ENCODE peak calls at places on chromosomes 4 and X, in eight cellular contexts. C, K, R, N, E, H, B and A are unnamed samples.

GRCh38 chr4:69860007-69860406 is at the start of gene SULT1E1:
- DNase-seq in B (peak), K (no peak), C (peak), N (peak), E (no peak), H (no peak), R (no peak), A (no peak)

GRCh38 chr4:183356173-183356825 is 34.1 kb upstream of the CLDN24 start:
- DNase-seq in K (no peak), E (no peak), R (no peak), B (no peak), N (no peak), C (no peak), H (no peak), A (no peak)

GRCh38 chr4:71468086-71468485 is 129.3 kb downstream of the SLC4A4 start:
- DNase-seq in C (peak), B (no peak), H (no peak), K (no peak), R (no peak), E (no peak), N (no peak), A (no peak)

GRCh38 chrX:68433155-68433980 is at the start of gene OPHN1:
- DNase-seq in N (peak), R (peak), K (peak), H (peak), E (peak), C (peak), B (no peak), A (no peak)

GRCh38 chrX:69104756-69105434 is 60.4 kb downstream of the PJA1 start:
- DNase-seq in H (no peak), R (no peak), K (no peak), N (no peak), B (no peak), E (peak), C (no peak), A (no peak)

GRCh38 chr4:88341227-88342192 is 37.1 kb upstream of the HERC6 start:
- DNase-seq in N (peak), B (no peak), H (no peak), K (no peak), E (peak), C (peak), R (peak), A (no peak)

GRCh38 chr4:109368661-109369060 is 65.0 kb upstream of the SEC24B start:
- DNase-seq in K (no peak), N (no peak), H (no peak), R (no peak), B (no peak), C (no peak), E (no peak), A (no peak)

GRCh38 chr4:88008624-88009235 is 1.3 kb downstream of the PKD2 start:
- DNase-seq in N (peak), B (no peak), C (peak), H (no peak), K (no peak), E (no peak), R (peak), A (no peak)

GRCh38 chrX:130974323-130974722 is 71.3 kb upstream of the ENOX2 start:
- DNase-seq in B (no peak), R (peak), K (no peak), H (no peak), E (no peak), C (peak), N (peak), A (no peak)

GRCh38 chr4:114911141-114911540 is 202.3 kb downstream of the NDST4 start:
- DNase-seq in H (no peak), C (no peak), R (no peak), N (no peak), K (no peak), E (no peak), B (no peak), A (no peak)

GRCh38 chr4:184386271-184386781 is 88.0 kb downstream of the IRF2 start:
- DNase-seq in R (no peak), H (peak), B (no peak), C (no peak), N (no peak), K (no peak), E (no peak), A (no peak)

GRCh38 chr4:78612398-78613005 is 60.9 kb downstream of the ANXA3 start:
- DNase-seq in C (peak), H (no peak), K (no peak), N (peak), E (no peak), R (peak), B (no peak), A (no peak)

GRCh38 chr4:36054750-36055467 is 189.4 kb downstream of the ARAP2 start:
- DNase-seq in E (no peak), R (no peak), C (no peak), H (no peak), N (peak), B (no peak), K (no peak), A (no peak)

GRCh38 chrX:89034679-89035078 is 287.7 kb downstream of the CPXCR1 start:
- DNase-seq in K (no peak), H (no peak), R (no peak), N (no peak), C (no peak), B (no peak), E (no peak), A (no peak)

GRCh38 chrX:51496501-51497291 is at the start of gene NUDT11:
- DNase-seq in N (peak), R (peak), K (no peak), E (no peak), H (peak), C (peak), B (no peak), A (no peak)

GRCh38 chr4:183657564-183657963 is 1.4 kb downstream of the RWDD4 start:
- DNase-seq in K (no peak), B (no peak), C (no peak), N (no peak), R (peak), H (no peak), E (no peak), A (no peak)

DNA sequence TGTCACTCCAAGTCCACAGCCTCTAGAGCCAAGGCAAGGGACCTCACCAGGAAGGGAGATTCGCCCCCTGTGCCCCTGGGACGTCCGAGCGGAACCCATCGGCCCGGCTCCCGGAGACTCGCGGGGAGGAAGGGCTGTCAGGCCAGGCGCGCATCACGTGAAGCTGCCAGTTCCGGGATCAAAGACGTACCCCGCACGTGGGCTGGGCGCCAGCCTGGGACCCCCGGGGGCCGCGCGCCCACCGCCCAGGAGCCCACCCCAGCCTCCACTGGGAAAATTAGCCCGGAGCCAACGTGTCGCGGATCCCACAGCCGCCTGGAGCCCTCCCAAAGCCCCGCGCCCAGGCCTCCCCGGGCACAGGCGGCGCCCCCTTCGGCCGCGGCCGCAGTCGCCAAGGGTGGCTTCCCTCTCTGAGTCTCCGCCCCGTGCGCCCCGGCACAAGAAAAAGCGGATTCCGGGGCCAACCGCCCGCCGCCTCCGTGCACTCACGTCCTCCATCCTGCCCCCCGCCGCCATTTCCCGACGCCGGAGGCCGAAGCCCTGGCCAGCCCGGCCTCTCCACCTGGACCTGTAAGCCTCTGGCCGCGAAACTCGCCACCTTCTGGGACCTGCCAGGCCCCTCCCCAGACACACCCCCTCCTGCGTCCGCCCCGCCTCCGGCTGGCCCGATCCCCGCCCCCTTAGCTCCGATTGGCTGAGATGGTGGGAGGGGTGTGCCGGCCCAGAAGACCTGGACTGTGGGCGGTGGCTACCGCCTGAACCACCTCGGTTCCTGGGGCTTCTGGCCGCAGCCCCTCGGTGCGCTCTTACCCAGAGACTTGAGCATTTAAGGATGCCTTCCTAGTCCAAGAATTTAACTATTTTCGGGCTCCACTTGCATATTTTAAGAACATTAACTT is at the start of gene TMEM192:
- DNase-seq in C (peak), K (peak), B (no peak), R (peak), H (peak), E (peak), N (peak), A (peak)
- TF ChIP-seq EZH2 in C (no peak), K (no peak), B (no peak), R (no peak), H (no peak), E (no peak), N (no peak), A (no peak)

DNA sequence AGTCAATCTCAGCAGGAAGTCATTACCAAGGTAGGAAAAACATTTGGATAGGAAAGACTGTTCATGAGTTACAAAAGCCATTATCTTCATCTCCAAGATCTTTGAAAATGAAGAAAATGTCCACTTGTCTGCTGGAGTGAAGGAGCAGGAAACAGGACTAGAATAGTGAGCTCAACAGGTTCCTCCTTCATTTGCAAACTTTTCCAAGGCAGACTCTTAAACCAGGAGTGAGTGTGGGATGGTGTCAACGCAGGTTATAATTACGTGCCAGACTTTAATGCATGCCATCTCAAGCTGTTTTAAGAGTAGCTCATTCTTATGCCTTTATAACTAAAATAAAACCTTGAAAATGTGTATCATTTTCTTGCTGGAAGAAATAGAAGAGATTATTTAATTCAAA is 3.4 kb upstream of the REELD1 start:
- DNase-seq in R (no peak), H (no peak), B (no peak), N (no peak), E (no peak), K (no peak), C (no peak), A (no peak)
- TF ChIP-seq EZH2 in R (no peak), H (no peak), B (no peak), N (no peak), E (no peak), K (no peak), C (no peak), A (no peak)

DNA sequence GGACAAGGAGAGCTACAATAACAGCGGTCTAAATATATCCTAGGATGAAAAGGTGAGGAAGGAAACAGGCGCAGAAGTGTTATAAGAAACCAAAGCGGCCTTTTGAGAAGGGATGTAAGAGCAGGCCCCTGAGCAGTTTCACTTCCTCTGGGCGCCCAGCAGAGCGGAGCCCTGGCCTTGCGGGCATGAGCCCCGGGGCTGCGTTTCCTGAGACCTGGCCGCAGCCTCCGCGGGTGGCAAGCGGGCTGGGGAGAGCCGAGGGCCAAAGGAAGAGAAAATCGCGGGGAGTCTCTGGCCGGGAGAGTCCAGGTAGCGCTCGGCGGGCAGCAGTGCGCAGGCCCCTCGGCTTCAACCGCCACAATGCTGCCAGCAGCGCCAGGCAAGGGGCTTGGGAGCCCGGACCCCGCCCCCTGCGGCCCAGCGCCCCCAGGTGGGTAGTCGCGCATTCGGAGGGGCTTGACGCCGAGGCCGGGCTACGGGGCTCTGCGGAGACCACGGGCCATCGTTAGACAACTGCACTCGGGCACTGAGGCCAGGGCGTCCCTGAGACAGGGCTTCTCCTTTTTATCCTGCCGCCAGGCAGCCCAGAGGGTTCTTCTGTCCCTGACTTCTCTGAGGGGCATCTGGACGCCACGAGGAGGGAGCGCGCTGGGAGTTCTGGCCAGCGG is at the start of gene BANK1:
- DNase-seq in C (peak), E (no peak), B (no peak), H (no peak), K (peak), R (no peak), N (peak), A (peak)
- TF ChIP-seq EZH2 in C (no peak), E (no peak), B (no peak), H (no peak), K (no peak), R (no peak), N (no peak), A (no peak)

DNA sequence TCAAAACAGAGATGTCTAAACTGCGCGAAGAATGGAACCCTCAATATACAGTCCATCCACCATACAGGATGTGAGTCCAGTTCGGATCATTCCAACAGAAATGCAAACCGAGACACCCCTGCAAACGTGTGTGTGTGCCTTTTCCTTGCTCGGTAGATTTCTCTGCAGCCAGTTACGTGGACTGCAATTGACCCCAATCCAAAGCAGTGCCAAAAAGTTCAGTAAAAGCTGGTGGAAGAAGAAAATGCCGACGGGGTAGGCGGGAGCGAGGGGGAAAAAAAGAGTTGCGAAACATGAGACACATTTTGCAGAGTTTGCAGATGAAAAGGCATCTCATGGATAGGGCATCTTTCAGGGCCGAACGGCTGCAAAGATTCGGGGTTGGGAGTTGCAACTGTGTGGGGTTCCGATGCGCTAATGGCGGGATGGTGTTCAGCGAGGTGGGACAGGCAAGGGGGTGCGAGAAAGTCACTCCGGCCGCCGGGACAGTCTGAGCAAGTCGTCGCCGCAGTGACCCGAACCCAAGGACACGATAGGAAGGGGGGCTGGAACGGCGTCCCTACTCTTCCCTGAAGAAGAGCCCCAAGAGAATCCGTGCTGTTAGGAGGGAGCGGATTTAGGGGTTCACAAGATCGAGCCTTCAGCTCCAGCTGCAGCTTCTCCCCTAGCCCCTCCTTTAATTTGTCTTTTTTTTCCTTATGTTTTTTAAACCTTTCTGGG is 3.8 kb downstream of the PHOX2B start:
- DNase-seq in N (no peak), R (no peak), C (no peak), B (no peak), H (no peak), K (no peak), E (no peak), A (no peak)
- TF ChIP-seq EZH2 in N (no peak), R (no peak), C (peak), B (peak), H (no peak), K (no peak), E (no peak), A (no peak)

DNA sequence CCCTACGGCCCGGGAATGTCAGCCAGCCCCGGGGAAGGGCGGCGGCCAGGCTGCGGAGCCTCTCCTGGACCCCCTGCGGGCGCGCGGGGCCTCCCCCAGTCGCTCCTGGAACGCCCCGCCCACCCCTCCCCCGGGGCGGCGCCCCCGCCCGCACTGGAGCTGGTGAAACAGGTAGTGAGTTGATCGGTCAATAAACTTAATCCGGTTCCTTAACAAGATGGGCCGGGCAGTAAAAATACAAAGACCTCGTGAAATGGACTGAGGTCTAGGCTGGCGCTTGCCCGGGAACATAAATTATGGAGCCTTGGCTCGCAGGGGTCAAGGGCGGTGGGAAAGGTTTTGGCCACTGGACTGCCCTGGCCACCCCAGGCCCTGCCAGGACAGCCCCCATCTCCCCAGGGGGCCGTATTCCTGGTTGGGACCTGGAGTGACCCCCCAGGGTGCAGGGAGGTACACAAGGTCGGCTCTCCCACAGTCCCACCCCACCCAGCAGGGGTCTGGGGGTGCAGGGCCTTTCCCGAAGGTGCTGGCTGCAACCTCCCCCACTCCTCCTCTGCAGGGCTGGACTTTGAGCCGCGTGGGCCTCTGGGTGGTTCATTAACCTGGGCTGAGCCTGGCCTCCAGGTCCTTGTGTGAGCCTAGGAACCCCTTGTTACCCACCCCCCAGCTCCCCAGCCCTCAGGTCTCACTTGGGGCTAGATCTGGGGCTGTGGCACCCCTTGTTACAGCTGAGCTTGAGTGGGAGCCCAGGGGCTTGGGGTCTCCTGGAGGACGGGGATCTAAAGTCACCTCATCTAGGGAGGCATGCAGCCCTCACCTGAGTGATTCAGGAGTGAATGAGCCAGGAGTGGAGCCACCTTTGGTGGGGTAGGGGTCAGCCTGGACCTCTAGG is 2.5 kb downstream of the FGFR3 start:
- DNase-seq in R (no peak), B (no peak), N (no peak), K (no peak), H (peak), C (no peak), E (no peak), A (no peak)
- TF ChIP-seq EZH2 in R (no peak), B (no peak), N (no peak), K (no peak), H (no peak), C (peak), E (no peak), A (no peak)

DNA sequence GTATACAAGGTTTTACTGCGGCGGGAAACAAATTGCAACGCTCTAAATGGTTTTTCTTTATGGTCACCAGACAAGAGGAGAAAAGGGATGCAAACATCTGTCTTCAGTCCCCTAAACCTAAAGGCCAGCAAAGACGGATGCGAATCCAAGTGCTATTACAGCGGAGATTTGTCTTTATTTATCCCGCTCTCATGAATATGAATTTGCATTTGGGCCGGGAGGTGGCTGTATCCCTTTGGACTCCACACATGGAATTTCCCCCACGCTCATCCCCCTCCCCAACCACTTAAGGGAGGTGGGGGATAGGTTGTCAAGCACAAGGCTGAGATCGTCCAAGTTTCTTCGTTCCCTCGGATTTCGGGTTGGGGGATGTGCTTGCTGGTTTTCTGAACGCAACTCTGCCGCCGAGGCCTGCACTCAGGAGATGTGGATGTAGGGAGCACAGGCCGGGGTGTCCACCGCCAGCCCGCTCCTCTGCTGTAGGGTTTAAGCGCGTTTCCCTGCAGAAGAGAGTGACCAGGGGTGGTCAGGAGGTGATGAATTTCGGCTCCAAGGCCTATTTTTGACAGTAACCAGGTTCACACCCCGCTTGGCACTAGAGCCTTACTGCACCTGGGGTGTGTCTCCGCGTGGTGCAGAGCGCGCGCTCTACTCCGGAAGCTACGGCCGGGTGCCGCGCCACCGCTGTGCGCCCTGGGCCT is 2.2 kb upstream of the PHOX2B start:
- DNase-seq in C (no peak), H (no peak), E (no peak), K (no peak), N (no peak), R (no peak), B (no peak), A (no peak)
- TF ChIP-seq EZH2 in C (peak), H (no peak), E (no peak), K (no peak), N (no peak), R (peak), B (no peak), A (no peak)